ENCODE peak calls at places on chromosomes 2 and 18, in four cellular contexts. X, T, P and U are unnamed samples.

GRCh38 chr2:86790828-86791561 is at the start of gene CD8A:
- DNase-seq in T (no peak), P (no peak), X (peak), U (peak)

GRCh38 chr2:126914811-126915500 is 16.3 kb downstream of the TEX51 start:
- DNase-seq in T (no peak), P (no peak), X (no peak), U (no peak)

GRCh38 chr2:23447405-23447804 is 62.4 kb downstream of the KLHL29 start:
- DNase-seq in X (no peak), T (no peak), P (no peak), U (no peak)

GRCh38 chr2:115573756-115574155 is 1131.3 kb downstream of the DPP10 start:
- DNase-seq in T (no peak), X (no peak), P (no peak), U (no peak)

GRCh38 chr2:157940024-157940423 is 63.9 kb upstream of the ACVR1 start:
- DNase-seq in P (no peak), T (no peak), X (no peak), U (no peak)

GRCh38 chr2:18514838-18515461 is 45.5 kb downstream of the RDH14 start:
- DNase-seq in X (no peak), T (no peak), P (no peak), U (no peak)

GRCh38 chr18:55465313-55465712 is 122.7 kb downstream of the TCF4 start:
- DNase-seq in P (no peak), X (peak), T (no peak), U (no peak)

GRCh38 chr2:127179756-127180155 is 40.3 kb downstream of the CYP27C1 start:
- DNase-seq in T (no peak), X (no peak), P (no peak), U (no peak)

GRCh38 chr2:128370468-128371247 is 52.0 kb upstream of the HS6ST1 start:
- DNase-seq in X (no peak), P (no peak), T (no peak), U (no peak)

GRCh38 chr2:3986063-3986462 is 282.7 kb downstream of the DCDC2C start:
- DNase-seq in T (no peak), X (no peak), P (no peak), U (no peak)

GRCh38 chr2:105736145-105736544 is 8.6 kb upstream of the NCK2 start:
- DNase-seq in P (no peak), T (no peak), X (no peak), U (no peak)

GRCh38 chr18:22471546-22472131 is 53.9 kb upstream of the CTAGE1 start:
- DNase-seq in X (no peak), T (no peak), P (peak), U (peak)

GRCh38 chr2:9373047-9373446 is 50.3 kb downstream of the ITGB1BP1 start:
- DNase-seq in X (peak), P (no peak), T (no peak), U (no peak)

GRCh38 chr2:28612131-28612812 is 116.4 kb downstream of the PLB1 start:
- DNase-seq in P (no peak), T (no peak), X (no peak), U (no peak)

GRCh38 chr18:42781298-42781815 is 334.1 kb downstream of the RIT2 start:
- DNase-seq in T (no peak), X (no peak), P (no peak), U (no peak)

GRCh38 chr2:46239175-46239846 is 57.9 kb upstream of the EPAS1 start:
- DNase-seq in T (no peak), P (no peak), X (no peak), U (no peak)

GRCh38 chr2:69376385-69376784 is 10.6 kb downstream of the GFPT1 start:
- DNase-seq in T (no peak), X (no peak), P (no peak), U (no peak)

GRCh38 chr18:13611058-13611615 is 115.2 kb downstream of the FAM210A start:
- DNase-seq in P (peak), T (no peak), X (peak), U (peak)

GRCh38 chr2:175176624-175177023 is 4.9 kb downstream of the ATP5MC3 start:
- DNase-seq in T (no peak), P (no peak), X (no peak), U (no peak)

GRCh38 chr2:5482929-5483331 is 209.3 kb upstream of the SOX11 start:
- DNase-seq in X (no peak), T (no peak), P (peak), U (peak)